ENCODE peak calls at places on chromosomes 13 and 19, in five cellular contexts. One of them, this sample, is unnamed.

GRCh38 chr19:45442927-45443461 is 19.3 kb upstream of the ERCC1 start:
- DNase-seq in fibroblast of pulmonary artery: peak; percentile 56
- DNase-seq in CD8-positive, alpha-beta memory T cell: no peak
- DNase-seq in fibroblast of lung: peak; percentile 41
- DNase-seq in stomach: peak; percentile 42
- DNase-seq in this sample: peak; percentile 37

GRCh38 chr13:34369925-34370324 is 552.0 kb downstream of the RFC3 start:
- DNase-seq in fibroblast of pulmonary artery: no peak
- DNase-seq in CD8-positive, alpha-beta memory T cell: no peak
- DNase-seq in fibroblast of lung: no peak
- DNase-seq in stomach: no peak
- DNase-seq in this sample: peak; percentile 47

GRCh38 chr19:47891622-47891922 is 5.5 kb upstream of the SULT2A1 start:
- DNase-seq in fibroblast of pulmonary artery: no peak
- DNase-seq in CD8-positive, alpha-beta memory T cell: no peak
- DNase-seq in fibroblast of lung: no peak
- DNase-seq in stomach: no peak
- DNase-seq in this sample: no peak

GRCh38 chr13:68984688-68985319 is 1122.8 kb upstream of the ATXN8OS start:
- DNase-seq in fibroblast of pulmonary artery: no peak
- DNase-seq in CD8-positive, alpha-beta memory T cell: no peak
- DNase-seq in fibroblast of lung: no peak
- DNase-seq in stomach: no peak
- DNase-seq in this sample: no peak

GRCh38 chr19:51735759-51736449 is 12.1 kb upstream of the HAS1 start:
- DNase-seq in fibroblast of pulmonary artery: peak; percentile 84
- DNase-seq in CD8-positive, alpha-beta memory T cell: no peak
- DNase-seq in fibroblast of lung: peak; percentile 71
- DNase-seq in stomach: peak; percentile 50
- DNase-seq in this sample: peak; percentile 93

GRCh38 chr13:24615114-24615513 is 65.1 kb upstream of the ATP12A start:
- DNase-seq in fibroblast of pulmonary artery: no peak
- DNase-seq in CD8-positive, alpha-beta memory T cell: no peak
- DNase-seq in fibroblast of lung: no peak
- DNase-seq in stomach: no peak
- DNase-seq in this sample: no peak

GRCh38 chr19:39398297-39398864 is 7.2 kb downstream of the MED29 start:
- DNase-seq in fibroblast of pulmonary artery: peak; percentile 64
- DNase-seq in CD8-positive, alpha-beta memory T cell: no peak
- DNase-seq in fibroblast of lung: peak; percentile 95
- DNase-seq in stomach: peak; percentile 73
- DNase-seq in this sample: peak; percentile 89

GRCh38 chr13:106117640-106118039 is 417.8 kb downstream of the EFNB2 start:
- DNase-seq in fibroblast of pulmonary artery: no peak
- DNase-seq in CD8-positive, alpha-beta memory T cell: no peak
- DNase-seq in fibroblast of lung: no peak
- DNase-seq in stomach: no peak
- DNase-seq in this sample: no peak

GRCh38 chr19:18257503-18258470 is 16.5 kb downstream of the IQCN start:
- DNase-seq in fibroblast of pulmonary artery: no peak
- DNase-seq in CD8-positive, alpha-beta memory T cell: no peak
- DNase-seq in fibroblast of lung: no peak
- DNase-seq in stomach: no peak
- DNase-seq in this sample: no peak

GRCh38 chr19:47020992-47021496 is 1.4 kb downstream of the NPAS1 start:
- DNase-seq in fibroblast of pulmonary artery: peak; percentile 11
- DNase-seq in CD8-positive, alpha-beta memory T cell: no peak
- DNase-seq in fibroblast of lung: no peak
- DNase-seq in stomach: no peak
- DNase-seq in this sample: peak; percentile 24

GRCh38 chr19:11092181-11092538 is 2.9 kb downstream of the LDLR start:
- DNase-seq in fibroblast of pulmonary artery: peak; percentile 84
- DNase-seq in CD8-positive, alpha-beta memory T cell: peak; percentile 42
- DNase-seq in fibroblast of lung: peak; percentile 64
- DNase-seq in stomach: no peak
- DNase-seq in this sample: peak; percentile 74

GRCh38 chr13:25232937-25233515 is 54.3 kb downstream of the MTMR6 start:
- DNase-seq in fibroblast of pulmonary artery: peak; percentile 57
- DNase-seq in CD8-positive, alpha-beta memory T cell: no peak
- DNase-seq in fibroblast of lung: peak; percentile 43
- DNase-seq in stomach: no peak
- DNase-seq in this sample: peak; percentile 32

GRCh38 chr13:51674276-51674675 is 90.0 kb downstream of the WDFY2 start:
- DNase-seq in fibroblast of pulmonary artery: no peak
- DNase-seq in CD8-positive, alpha-beta memory T cell: no peak
- DNase-seq in fibroblast of lung: no peak
- DNase-seq in stomach: peak; percentile 89
- DNase-seq in this sample: no peak

GRCh38 chr13:37406031-37406430 is 192.5 kb downstream of the POSTN start:
- DNase-seq in fibroblast of pulmonary artery: no peak
- DNase-seq in CD8-positive, alpha-beta memory T cell: no peak
- DNase-seq in fibroblast of lung: no peak
- DNase-seq in stomach: no peak
- DNase-seq in this sample: no peak

GRCh38 chr19:37492213-37492612 is 14.5 kb upstream of the ZNF793 start:
- DNase-seq in fibroblast of pulmonary artery: no peak
- DNase-seq in CD8-positive, alpha-beta memory T cell: no peak
- DNase-seq in fibroblast of lung: no peak
- DNase-seq in stomach: no peak
- DNase-seq in this sample: no peak

GRCh38 chr13:82947121-82948077 is 934.9 kb downstream of the SLITRK1 start:
- DNase-seq in fibroblast of pulmonary artery: peak; percentile 3
- DNase-seq in CD8-positive, alpha-beta memory T cell: no peak
- DNase-seq in fibroblast of lung: peak; percentile 7
- DNase-seq in stomach: no peak
- DNase-seq in this sample: peak; percentile 18

GRCh38 chr19:8194528-8195275 is 14.5 kb upstream of the CERS4 start:
- DNase-seq in fibroblast of pulmonary artery: no peak
- DNase-seq in CD8-positive, alpha-beta memory T cell: peak; percentile 24
- DNase-seq in fibroblast of lung: no peak
- DNase-seq in stomach: peak; percentile 35
- DNase-seq in this sample: no peak

GRCh38 chr13:29991343-29991742 is 140.9 kb upstream of the UBL3 start:
- DNase-seq in fibroblast of pulmonary artery: peak; percentile 25
- DNase-seq in CD8-positive, alpha-beta memory T cell: no peak
- DNase-seq in fibroblast of lung: peak; percentile 64
- DNase-seq in stomach: no peak
- DNase-seq in this sample: peak; percentile 98

GRCh38 chr13:99086149-99086868 is 108.4 kb upstream of the DOCK9 start:
- DNase-seq in fibroblast of pulmonary artery: peak; percentile 51
- DNase-seq in CD8-positive, alpha-beta memory T cell: peak; percentile 75
- DNase-seq in fibroblast of lung: peak; percentile 42
- DNase-seq in stomach: peak; percentile 62
- DNase-seq in this sample: peak; percentile 41

GRCh38 chr13:28640861-28641599 is 17.9 kb upstream of the POMP start:
- DNase-seq in fibroblast of pulmonary artery: no peak
- DNase-seq in CD8-positive, alpha-beta memory T cell: no peak
- DNase-seq in fibroblast of lung: no peak
- DNase-seq in stomach: no peak
- DNase-seq in this sample: no peak

GRCh38 chr13:104750377-104750776 is 1684.2 kb upstream of the SLC10A2 start:
- DNase-seq in fibroblast of pulmonary artery: peak; percentile 6
- DNase-seq in CD8-positive, alpha-beta memory T cell: no peak
- DNase-seq in fibroblast of lung: no peak
- DNase-seq in stomach: no peak
- DNase-seq in this sample: no peak

GRCh38 chr19:41859213-41859617 is 840 bp upstream of the RPS19 start:
- DNase-seq in fibroblast of pulmonary artery: no peak
- DNase-seq in CD8-positive, alpha-beta memory T cell: no peak
- DNase-seq in fibroblast of lung: no peak
- DNase-seq in stomach: no peak
- DNase-seq in this sample: no peak
- H3K4me3 ChIP-seq in fibroblast of pulmonary artery: peak overlapping the region; percentile 98
- H3K4me3 ChIP-seq in CD8-positive, alpha-beta memory T cell: peak overlapping the region; percentile 79
- H3K4me3 ChIP-seq in fibroblast of lung: peak overlapping the region; percentile 92
- H3K4me3 ChIP-seq in stomach: peak overlapping the region; percentile 96
- H3K4me3 ChIP-seq in this sample: peak overlapping the region; percentile 53

GRCh38 chr19:31352296-31352781 is 3.1 kb upstream of the TSHZ3 start:
- DNase-seq in fibroblast of pulmonary artery: no peak
- DNase-seq in CD8-positive, alpha-beta memory T cell: no peak
- DNase-seq in fibroblast of lung: no peak
- DNase-seq in stomach: no peak
- DNase-seq in this sample: no peak
- H3K4me3 ChIP-seq in fibroblast of pulmonary artery: peak overlapping the region; percentile 72
- H3K4me3 ChIP-seq in CD8-positive, alpha-beta memory T cell: no peak overlapping the region
- H3K4me3 ChIP-seq in fibroblast of lung: peak overlapping the region; percentile 86
- H3K4me3 ChIP-seq in stomach: no peak overlapping the region
- H3K4me3 ChIP-seq in this sample: peak overlapping the region; percentile 83

GRCh38 chr13:45615501-45616101 is at the start of gene ERICH6B:
- DNase-seq in fibroblast of pulmonary artery: peak; percentile 26
- DNase-seq in CD8-positive, alpha-beta memory T cell: no peak
- DNase-seq in fibroblast of lung: peak; percentile 21
- DNase-seq in stomach: no peak
- DNase-seq in this sample: no peak
- H3K4me3 ChIP-seq in fibroblast of pulmonary artery: no peak within 1 kb of the TSS
- H3K4me3 ChIP-seq in CD8-positive, alpha-beta memory T cell: no peak within 1 kb of the TSS
- H3K4me3 ChIP-seq in fibroblast of lung: no peak within 1 kb of the TSS
- H3K4me3 ChIP-seq in stomach: peak within 1 kb of the TSS; percentile 15
- H3K4me3 ChIP-seq in this sample: no peak within 1 kb of the TSS

DNA sequence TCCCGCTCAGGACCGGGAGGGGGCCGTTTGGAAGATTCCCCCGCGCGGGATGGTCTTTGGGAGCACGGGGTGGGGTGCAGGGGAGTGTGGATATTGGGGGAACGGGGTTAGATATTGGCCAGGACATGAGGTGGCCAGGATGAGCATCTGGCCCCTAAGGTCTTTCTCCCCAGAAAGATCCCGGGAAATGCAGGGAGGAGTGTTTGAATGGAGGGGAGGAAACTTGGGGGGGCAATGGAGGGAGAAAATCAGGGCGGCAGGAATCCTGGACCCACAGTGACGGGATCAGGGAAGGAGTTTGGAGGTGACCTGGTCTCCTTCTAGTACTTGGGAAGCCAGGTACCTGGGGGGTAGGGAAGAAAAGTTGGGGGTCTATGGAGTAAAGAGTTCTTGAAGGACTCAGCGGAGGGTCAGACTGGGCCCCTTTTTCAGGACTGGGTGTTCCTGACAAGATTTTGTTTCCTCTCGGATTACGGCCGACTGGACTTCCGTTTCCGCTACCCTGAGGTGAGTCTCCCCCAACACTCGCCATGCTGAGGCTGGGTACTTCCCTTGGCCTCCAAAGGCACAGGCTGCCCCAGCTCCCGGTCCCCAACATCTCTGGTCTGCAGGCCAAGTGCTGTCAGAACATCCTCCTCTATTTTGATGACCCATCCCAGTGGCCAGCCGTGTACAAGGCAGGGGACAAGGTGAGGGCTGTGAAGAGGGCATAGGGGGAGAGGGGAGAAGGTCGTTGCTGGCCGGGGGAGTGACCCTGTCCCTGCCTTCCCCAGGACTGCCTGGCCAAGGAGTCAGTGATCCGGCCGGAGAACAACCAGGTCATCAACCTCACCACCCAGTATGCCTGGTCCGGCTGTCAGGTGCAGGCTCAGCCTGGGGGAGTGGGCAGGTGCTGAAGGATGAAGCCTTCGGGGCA is 989 bp downstream of the TMEM145 start:
- DNase-seq in fibroblast of pulmonary artery: no peak
- DNase-seq in CD8-positive, alpha-beta memory T cell: no peak
- DNase-seq in fibroblast of lung: no peak
- DNase-seq in stomach: no peak
- DNase-seq in this sample: no peak
- H3K4me3 ChIP-seq in fibroblast of pulmonary artery: no peak overlapping the region
- H3K4me3 ChIP-seq in CD8-positive, alpha-beta memory T cell: no peak overlapping the region
- H3K4me3 ChIP-seq in fibroblast of lung: no peak overlapping the region
- H3K4me3 ChIP-seq in stomach: peak overlapping the region; percentile 47
- H3K4me3 ChIP-seq in this sample: no peak overlapping the region

DNA sequence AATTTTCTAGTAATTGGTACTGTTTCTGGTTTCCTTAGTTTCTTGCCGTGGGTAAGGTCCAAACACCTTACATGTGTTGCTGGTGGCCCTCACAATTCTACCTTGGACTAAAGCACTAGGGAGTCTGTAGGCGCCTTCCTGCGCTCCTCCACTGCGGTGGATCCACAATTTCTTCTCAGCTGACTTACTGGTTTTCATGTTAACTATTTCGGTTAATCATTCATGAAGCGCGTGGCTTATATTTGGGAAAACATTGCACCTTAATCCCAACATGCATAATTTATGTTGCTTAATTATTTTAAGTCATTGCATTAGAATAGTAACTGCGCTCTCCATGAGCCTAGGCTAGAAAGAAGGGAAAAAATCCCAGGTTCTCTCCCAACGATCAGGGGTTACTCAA is 37.7 kb downstream of the ARHGEF7 start:
- DNase-seq in fibroblast of pulmonary artery: no peak
- DNase-seq in CD8-positive, alpha-beta memory T cell: no peak
- DNase-seq in fibroblast of lung: no peak
- DNase-seq in stomach: no peak
- DNase-seq in this sample: no peak
- H3K4me3 ChIP-seq in fibroblast of pulmonary artery: peak overlapping the region; percentile 81
- H3K4me3 ChIP-seq in CD8-positive, alpha-beta memory T cell: peak overlapping the region; percentile 65
- H3K4me3 ChIP-seq in fibroblast of lung: peak overlapping the region; percentile 81
- H3K4me3 ChIP-seq in stomach: peak overlapping the region; percentile 89
- H3K4me3 ChIP-seq in this sample: peak overlapping the region; percentile 83

GRCh38 chr13:114067886-114068722 is 64.3 kb downstream of the RASA3 start:
- DNase-seq in fibroblast of pulmonary artery: no peak
- DNase-seq in CD8-positive, alpha-beta memory T cell: peak; percentile 68
- DNase-seq in fibroblast of lung: no peak
- DNase-seq in stomach: no peak
- DNase-seq in this sample: no peak
- H3K4me3 ChIP-seq in fibroblast of pulmonary artery: no peak overlapping the region
- H3K4me3 ChIP-seq in CD8-positive, alpha-beta memory T cell: peak overlapping the region; percentile 40
- H3K4me3 ChIP-seq in fibroblast of lung: no peak overlapping the region
- H3K4me3 ChIP-seq in stomach: no peak overlapping the region
- H3K4me3 ChIP-seq in this sample: peak overlapping the region; percentile 39

GRCh38 chr13:79085021-79085420 is 321.0 kb downstream of the RBM26 start:
- DNase-seq in fibroblast of pulmonary artery: no peak
- DNase-seq in CD8-positive, alpha-beta memory T cell: no peak
- DNase-seq in fibroblast of lung: no peak
- DNase-seq in stomach: no peak
- DNase-seq in this sample: no peak

GRCh38 chr13:79081942-79082341 is 324.1 kb downstream of the RBM26 start:
- DNase-seq in fibroblast of pulmonary artery: no peak
- DNase-seq in CD8-positive, alpha-beta memory T cell: no peak
- DNase-seq in fibroblast of lung: no peak
- DNase-seq in stomach: no peak
- DNase-seq in this sample: no peak

GRCh38 chr13:79075703-79076102 is 330.4 kb downstream of the RBM26 start:
- DNase-seq in fibroblast of pulmonary artery: no peak
- DNase-seq in CD8-positive, alpha-beta memory T cell: no peak
- DNase-seq in fibroblast of lung: no peak
- DNase-seq in stomach: no peak
- DNase-seq in this sample: no peak

GRCh38 chr13:79079351-79079839 is 326.7 kb downstream of the RBM26 start:
- DNase-seq in fibroblast of pulmonary artery: no peak
- DNase-seq in CD8-positive, alpha-beta memory T cell: no peak
- DNase-seq in fibroblast of lung: no peak
- DNase-seq in stomach: no peak
- DNase-seq in this sample: no peak
- H3K4me3 ChIP-seq in fibroblast of pulmonary artery: no peak overlapping the region
- H3K4me3 ChIP-seq in CD8-positive, alpha-beta memory T cell: no peak overlapping the region
- H3K4me3 ChIP-seq in fibroblast of lung: no peak overlapping the region
- H3K4me3 ChIP-seq in stomach: no peak overlapping the region
- H3K4me3 ChIP-seq in this sample: no peak overlapping the region

DNA sequence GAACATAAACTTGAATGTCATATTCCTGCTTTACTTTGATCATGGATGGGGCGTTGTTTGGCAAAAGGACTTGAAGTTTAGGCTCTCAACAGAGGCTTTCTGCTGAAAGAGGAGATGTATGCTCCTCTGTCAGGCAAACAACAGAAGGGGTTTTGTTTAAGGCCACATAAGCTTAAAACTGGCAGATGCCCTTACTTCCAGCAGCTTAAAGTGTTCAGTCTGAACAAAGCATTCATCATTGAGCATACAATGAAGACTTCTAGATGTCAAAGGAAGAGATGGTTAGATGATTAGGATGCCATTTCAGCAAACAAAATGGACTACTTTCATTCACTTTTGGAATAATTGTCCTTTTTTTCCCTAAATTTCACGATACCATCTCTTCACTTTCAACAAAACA is 484.5 kb downstream of the SLITRK6 start:
- DNase-seq in fibroblast of pulmonary artery: no peak
- DNase-seq in CD8-positive, alpha-beta memory T cell: no peak
- DNase-seq in fibroblast of lung: no peak
- DNase-seq in stomach: no peak
- DNase-seq in this sample: no peak
- H3K4me3 ChIP-seq in fibroblast of pulmonary artery: no peak overlapping the region
- H3K4me3 ChIP-seq in CD8-positive, alpha-beta memory T cell: no peak overlapping the region
- H3K4me3 ChIP-seq in fibroblast of lung: no peak overlapping the region
- H3K4me3 ChIP-seq in stomach: no peak overlapping the region
- H3K4me3 ChIP-seq in this sample: no peak overlapping the region

This sample was measured in AG10803.